ENCODE peak calls at places on chromosomes 7 and 10, in eight cellular contexts. M is GM12878, C is upper lobe of right lung, Y is mucosa of descending colon, H is tibial artery, V is body of pancreas, O is trophoblast cell, F is fibroblast of lung. N is an unnamed sample. For H3K4me1, the result is how much of the 10 kb centered on the place peaks cover.

GRCh38 chr7:33745934-33746333 is 159.4 kb upstream of the BMPER start:
- DNase-seq in M (no peak), C (no peak), Y (no peak), H (no peak), V (no peak), O (no peak), F (peak), N (no peak)

GRCh38 chr10:1360011-1360580 is 303.9 kb downstream of the WDR37 start:
- DNase-seq in M (no peak), C (peak), Y (no peak), H (no peak), V (no peak), O (no peak), F (no peak), N (no peak)

GRCh38 chr7:127396184-127396583 is 3.7 kb upstream of the ZNF800 start:
- DNase-seq in M (no peak), C (peak), Y (no peak), H (no peak), V (peak), O (peak), F (peak), N (no peak)

GRCh38 chr10:22823109-22823508 is 104.7 kb upstream of the ARMC3 start:
- DNase-seq in M (peak), C (no peak), Y (no peak), H (no peak), V (no peak), O (no peak), F (peak), N (no peak)

GRCh38 chr7:18570890-18571478 is 75.4 kb downstream of the HDAC9 start:
- DNase-seq in M (no peak), C (no peak), Y (no peak), H (no peak), V (peak), O (no peak), F (peak), N (no peak)

GRCh38 chr10:46522295-46523118 is 34.0 kb downstream of the GPRIN2 start:
- DNase-seq in M (no peak), C (no peak), Y (no peak), H (no peak), V (no peak), O (no peak), F (no peak), N (peak)

GRCh38 chr7:114949227-114949626 is 27.3 kb downstream of the MDFIC start:
- DNase-seq in M (no peak), C (no peak), Y (no peak), H (no peak), V (no peak), O (no peak), F (peak), N (no peak)

GRCh38 chr10:110168601-110169481 is 38.6 kb upstream of the MXI1 start:
- DNase-seq in M (no peak), C (no peak), Y (no peak), H (no peak), V (no peak), O (no peak), F (no peak), N (no peak)

GRCh38 chr10:18449631-18450030 is 201.8 kb downstream of the NSUN6 start:
- DNase-seq in M (no peak), C (no peak), Y (no peak), H (no peak), V (no peak), O (no peak), F (no peak), N (no peak)

GRCh38 chr7:105876091-105876963 is at the start of gene ATXN7L1:
- DNase-seq in M (no peak), C (peak), Y (peak), H (peak), V (peak), O (peak), F (peak), N (peak)

GRCh38 chr10:44925224-44925623 is 14.1 kb downstream of the TMEM72 start:
- DNase-seq in M (no peak), C (no peak), Y (no peak), H (no peak), V (no peak), O (no peak), F (no peak), N (no peak)

GRCh38 chr10:63977329-63977923 is 456.2 kb downstream of the REEP3 start:
- DNase-seq in M (no peak), C (no peak), Y (no peak), H (no peak), V (peak), O (peak), F (peak), N (no peak)

GRCh38 chr10:75470901-75471300 is 39.5 kb downstream of the LRMDA start:
- DNase-seq in M (no peak), C (no peak), Y (peak), H (peak), V (peak), O (no peak), F (peak), N (no peak)

GRCh38 chr7:96303105-96303685 is 18.7 kb downstream of the SLC25A13 start:
- DNase-seq in M (no peak), C (no peak), Y (peak), H (no peak), V (peak), O (no peak), F (no peak), N (no peak)

GRCh38 chr7:22271311-22271710 is 85.6 kb downstream of the RAPGEF5 start:
- DNase-seq in M (no peak), C (no peak), Y (no peak), H (no peak), V (no peak), O (no peak), F (no peak), N (no peak)

GRCh38 chr7:127979113-127979727 is 52.0 kb downstream of the LRRC4 start:
- DNase-seq in M (no peak), C (no peak), Y (no peak), H (no peak), V (no peak), O (peak), F (no peak), N (no peak)

GRCh38 chr7:155161690-155162089 is 91.6 kb downstream of the HTR5A start:
- DNase-seq in M (no peak), C (no peak), Y (no peak), H (no peak), V (no peak), O (no peak), F (no peak), N (no peak)

GRCh38 chr10:78413294-78414055 is 379.8 kb downstream of the RPS24 start:
- DNase-seq in M (no peak), C (peak), Y (no peak), H (no peak), V (no peak), O (no peak), F (peak), N (no peak)

GRCh38 chr7:81769891-81770818 is at the start of gene HGF:
- DNase-seq in M (no peak), C (no peak), Y (peak), H (peak), V (peak), O (no peak), F (peak), N (no peak)

DNA sequence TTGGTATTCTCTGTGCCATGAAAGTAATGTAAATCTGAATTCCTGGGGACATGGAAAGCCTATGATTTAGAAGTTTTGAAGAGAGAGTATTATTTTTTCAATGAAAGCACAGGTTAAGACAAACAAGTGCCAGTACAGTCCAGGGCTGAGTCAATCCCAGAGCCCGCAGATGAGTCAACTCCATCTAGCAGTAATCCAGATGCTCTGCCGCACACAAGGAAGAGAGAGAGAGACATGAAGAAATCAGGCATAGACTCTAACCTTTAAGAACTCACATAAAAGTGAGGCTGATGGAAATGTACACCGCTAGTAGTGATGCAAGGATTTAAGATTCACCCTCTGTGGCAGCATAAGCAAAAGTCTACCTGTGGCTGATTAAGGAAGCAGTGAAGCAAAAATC is 651.6 kb downstream of the TNS3 start:
- DNase-seq in M (no peak), C (no peak), Y (no peak), H (peak), V (no peak), O (peak), F (peak), N (no peak)
- H3K4me1 ChIP-seq in M (under half), C (under half), Y (under half), H (under half), V (under half), O (under half), F (under half), N (under half)

DNA sequence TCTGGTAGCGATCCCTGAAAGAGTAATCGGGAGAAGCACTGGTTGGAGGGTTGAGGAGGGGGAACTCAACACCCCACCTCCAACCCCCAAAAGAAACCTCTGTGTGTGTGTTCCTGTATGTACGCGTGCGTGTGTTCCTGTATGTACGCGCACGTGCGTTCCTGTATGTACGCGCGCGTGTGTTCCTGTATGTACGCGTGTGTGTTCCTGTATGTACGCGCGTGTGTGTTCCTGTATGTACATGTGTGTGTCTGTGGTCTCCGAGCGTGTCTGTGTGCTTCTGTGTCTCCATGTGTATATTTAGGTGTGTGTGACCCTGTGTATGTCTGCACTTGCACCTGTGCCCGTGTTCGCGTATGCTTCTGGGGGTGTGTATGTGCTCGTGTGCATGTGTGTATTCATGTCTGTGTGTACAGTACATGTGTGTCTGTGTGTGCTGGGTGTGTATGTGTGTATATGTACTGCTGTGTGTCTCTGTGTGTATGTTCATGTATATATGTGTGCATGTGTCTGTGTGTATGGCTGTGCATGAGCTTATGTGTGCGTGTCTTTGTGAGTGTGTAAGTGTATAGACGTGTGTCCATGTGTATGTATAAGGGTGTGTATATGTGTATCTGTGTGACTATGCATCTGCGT is 42.9 kb upstream of the KLF6 start:
- DNase-seq in M (no peak), C (no peak), Y (no peak), H (no peak), V (no peak), O (no peak), F (no peak), N (no peak)
- H3K4me1 ChIP-seq in M (under half), C (under half), Y (under half), H (under half), V (under half), O (under half), F (under half), N (under half)

DNA sequence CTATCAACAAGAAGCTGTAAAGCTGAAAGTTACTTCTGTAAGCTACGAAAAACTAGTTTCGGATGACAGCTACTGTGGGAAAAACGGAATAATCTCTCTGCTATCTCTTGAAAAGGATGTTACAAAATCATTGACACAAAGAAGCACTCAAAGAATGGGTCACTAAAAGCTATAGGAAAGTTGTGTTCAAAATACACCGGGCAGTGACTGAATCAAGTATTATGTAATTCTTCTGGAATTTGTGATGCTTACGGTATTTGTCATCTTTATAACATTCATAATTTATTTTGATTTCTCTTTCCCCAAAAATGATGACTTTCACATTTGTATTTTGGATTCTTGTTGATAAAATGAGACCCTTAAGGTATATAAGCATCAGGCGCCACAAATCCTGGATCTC is 112.1 kb upstream of the KLF6 start:
- DNase-seq in M (no peak), C (no peak), Y (no peak), H (no peak), V (no peak), O (peak), F (peak), N (no peak)
- H3K4me1 ChIP-seq in M (under half), C (under half), Y (under half), H (under half), V (under half), O (under half), F (under half), N (under half)

DNA sequence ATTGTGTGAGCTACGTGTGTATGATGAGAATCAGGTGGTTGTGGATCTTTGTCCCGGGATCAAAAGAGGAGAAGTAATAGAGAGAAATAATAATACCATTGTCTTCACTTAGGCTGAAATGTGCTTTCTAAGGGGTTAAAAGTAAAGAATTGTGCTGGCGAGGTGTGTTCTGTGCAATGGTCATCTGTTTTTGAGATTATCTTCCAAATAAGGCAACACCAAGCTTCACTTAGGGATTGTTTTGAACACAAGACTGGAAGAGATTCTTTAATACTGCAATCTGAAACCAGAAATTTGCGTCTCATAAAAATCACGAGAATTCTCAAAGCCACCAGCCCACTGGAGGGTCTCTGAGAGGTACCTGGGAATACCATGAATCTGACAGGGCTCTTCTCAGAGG is 84.2 kb downstream of the ARID5B start:
- DNase-seq in M (no peak), C (no peak), Y (no peak), H (no peak), V (no peak), O (no peak), F (no peak), N (no peak)
- H3K4me1 ChIP-seq in M (under half), C (under half), Y (under half), H (under half), V (under half), O (under half), F (under half), N (under half)

GRCh38 chr10:3889961-3890522 is 105.0 kb upstream of the KLF6 start:
- DNase-seq in M (no peak), C (no peak), Y (no peak), H (no peak), V (peak), O (peak), F (no peak), N (no peak)
- H3K4me1 ChIP-seq in M (under half), C (under half), Y (under half), H (under half), V (under half), O (under half), F (under half), N (half or more)

DNA sequence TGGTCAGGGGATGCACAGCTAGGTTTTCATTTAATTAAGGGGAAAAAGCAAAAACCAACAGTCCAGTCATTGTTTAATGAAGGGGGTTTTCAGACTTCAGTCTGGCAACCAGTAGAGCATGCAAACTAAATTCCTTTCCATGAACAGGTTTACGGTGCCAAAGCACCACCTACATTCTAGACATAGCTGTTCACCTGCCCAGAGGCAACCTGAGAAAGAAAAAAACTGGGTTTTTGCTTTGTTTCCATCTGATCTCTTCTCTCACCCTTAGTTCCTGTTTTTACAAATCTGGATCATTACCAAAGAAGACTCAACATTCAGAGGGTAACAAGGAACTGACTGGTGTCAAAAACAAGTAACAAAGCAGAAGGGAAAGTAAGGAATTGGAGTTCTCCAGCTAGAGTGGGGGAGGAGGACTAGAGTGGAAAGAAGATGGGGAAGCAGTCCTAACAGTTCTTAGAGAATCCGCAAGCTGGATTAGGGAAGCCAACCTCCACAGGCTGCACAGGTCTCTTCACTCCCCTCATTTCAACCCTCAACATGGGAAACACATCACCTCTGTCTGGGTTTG is 36.4 kb downstream of the CPVL start:
- DNase-seq in M (no peak), C (no peak), Y (no peak), H (no peak), V (peak), O (peak), F (no peak), N (no peak)
- H3K4me1 ChIP-seq in M (under half), C (under half), Y (under half), H (under half), V (under half), O (under half), F (under half), N (under half)